ENCODE peak calls at places on chromosome 17, in seven cellular contexts. F is nephron progenitor cell; D is neuronal stem cell; G is COLO829; Z is neural crest cell; N is activated naive CD4-positive, alpha-beta T cell; W is GM12865. E is an unnamed sample.

GRCh38 chr17:27343294-27343693 is 49.4 kb downstream of the WSB1 start:
- DNase-seq in W (no peak), F (no peak), Z (no peak), D (no peak), G (no peak), N (no peak), E (no peak)

GRCh38 chr17:47686276-47686635 is 7.7 kb upstream of the TBKBP1 start:
- DNase-seq in Z (no peak), D (no peak), N (no peak), F (no peak), G (no peak), W (no peak), E (no peak)

GRCh38 chr17:35645923-35646322 is 58.8 kb downstream of the AP2B1 start:
- DNase-seq in W (no peak), F (no peak), Z (no peak), N (no peak), G (no peak), D (no peak), E (no peak)

GRCh38 chr17:57257213-57257873 is 1.0 kb downstream of the MSI2 start:
- DNase-seq in D (no peak), G (no peak), N (no peak), W (peak), F (no peak), Z (no peak), E (no peak)

GRCh38 chr17:74513987-74514631 is 17.2 kb downstream of the CD300LB start:
- DNase-seq in D (peak), F (no peak), W (peak), N (no peak), G (peak), Z (peak), E (peak)

GRCh38 chr17:51455931-51456330 is 195.6 kb downstream of the UTP18 start:
- DNase-seq in N (no peak), Z (no peak), G (no peak), D (no peak), W (no peak), F (no peak), E (no peak)

GRCh38 chr17:1485311-1485747 is 7.2 kb downstream of the MYO1C start:
- DNase-seq in W (peak), Z (peak), N (peak), F (peak), D (peak), G (no peak), E (no peak)

GRCh38 chr17:55731586-55732250 is 9.1 kb upstream of the TMEM100 start:
- DNase-seq in N (no peak), D (no peak), F (no peak), W (no peak), G (no peak), Z (no peak), E (no peak)

GRCh38 chr17:10116676-10117075 is 81.7 kb downstream of the GAS7 start:
- DNase-seq in D (no peak), N (no peak), W (no peak), F (no peak), Z (no peak), G (no peak), E (no peak)

GRCh38 chr17:50533720-50534148 is 1.2 kb downstream of the EPN3 start:
- DNase-seq in F (no peak), G (no peak), N (no peak), W (no peak), Z (no peak), D (no peak), E (no peak)

GRCh38 chr17:65824901-65825300 is 263.5 kb upstream of the AXIN2 start:
- DNase-seq in F (no peak), D (no peak), G (no peak), Z (no peak), N (no peak), W (no peak), E (no peak)

GRCh38 chr17:2215616-2216364 is 87.8 kb downstream of the SMG6 start:
- DNase-seq in Z (no peak), N (peak), W (peak), D (no peak), F (peak), G (no peak), E (no peak)

GRCh38 chr17:2238432-2239169 is 65.0 kb downstream of the SMG6 start:
- DNase-seq in N (no peak), F (no peak), W (peak), G (no peak), D (no peak), Z (no peak), E (no peak)

GRCh38 chr17:2034157-2034556 is 4.2 kb downstream of the DPH1 start:
- DNase-seq in W (no peak), N (no peak), G (no peak), F (no peak), D (no peak), Z (no peak), E (no peak)

GRCh38 chr17:81537856-81538555 is 9.8 kb downstream of the FSCN2 start:
- DNase-seq in Z (no peak), G (no peak), F (no peak), W (no peak), N (no peak), D (no peak), E (no peak)

GRCh38 chr17:80851277-80851925 is 140.2 kb upstream of the CHMP6 start:
- DNase-seq in D (no peak), G (no peak), Z (no peak), W (no peak), F (no peak), N (no peak), E (peak)

GRCh38 chr17:42459256-42459982 is 741 bp downstream of the ATP6V0A1 start:
- DNase-seq in Z (peak), N (no peak), G (peak), F (peak), D (no peak), W (peak), E (no peak)

GRCh38 chr17:55726440-55726839 is 3.8 kb upstream of the TMEM100 start:
- DNase-seq in G (no peak), D (no peak), F (no peak), N (no peak), W (no peak), Z (no peak), E (no peak)